ENCODE peak calls at places on chromosomes 2 and 18, in seven cellular contexts. H is breast epithelium, J is heart left ventricle, T is spleen, O is HCT116, Y is A549, N is right lobe of liver. C is an unnamed sample.

GRCh38 chr2:45173513-45173912 is 164.3 kb upstream of the SIX2 start:
- DNase-seq in H (no peak), J (no peak), T (no peak), O (peak), Y (peak), N (no peak), C (no peak)

GRCh38 chr2:39816845-39817244 is 37.8 kb upstream of the THUMPD2 start:
- DNase-seq in H (no peak), J (no peak), T (peak), O (no peak), Y (no peak), N (no peak), C (no peak)

GRCh38 chr18:35049111-35050003 is 8.1 kb downstream of the MAPRE2 start:
- DNase-seq in H (no peak), J (no peak), T (no peak), O (no peak), Y (no peak), N (no peak), C (no peak)

GRCh38 chr2:112812318-112813042 is 24.1 kb downstream of the IL1B start:
- DNase-seq in H (no peak), J (no peak), T (no peak), O (no peak), Y (no peak), N (no peak), C (no peak)

GRCh38 chr18:50622320-50622719 is 62.4 kb downstream of the MAPK4 start:
- DNase-seq in H (no peak), J (no peak), T (no peak), O (no peak), Y (no peak), N (no peak), C (no peak)

GRCh38 chr2:36697424-36698066 is 1.0 kb downstream of the VIT start:
- DNase-seq in H (no peak), J (no peak), T (no peak), O (no peak), Y (no peak), N (no peak), C (no peak)

GRCh38 chr2:181022652-181023051 is 42.2 kb downstream of the UBE2E3 start:
- DNase-seq in H (no peak), J (no peak), T (no peak), O (no peak), Y (no peak), N (no peak), C (no peak)

GRCh38 chr2:167132906-167133555 is 244.8 kb downstream of the XIRP2 start:
- DNase-seq in H (no peak), J (no peak), T (no peak), O (no peak), Y (no peak), N (no peak), C (no peak)

GRCh38 chr2:201909961-201910361 is 103.6 kb downstream of the CDK15 start:
- DNase-seq in H (no peak), J (no peak), T (no peak), O (no peak), Y (no peak), N (no peak), C (no peak)

GRCh38 chr18:56982756-56983155 is 164.1 kb upstream of the BOD1L2 start:
- DNase-seq in H (no peak), J (no peak), T (no peak), O (no peak), Y (no peak), N (no peak), C (no peak)

GRCh38 chr18:50128506-50129271 is 66.3 kb downstream of the MYO5B start:
- DNase-seq in H (peak), J (no peak), T (no peak), O (no peak), Y (no peak), N (peak), C (no peak)

GRCh38 chr2:150466770-150467640 is 20.5 kb downstream of the RND3 start:
- DNase-seq in H (no peak), J (no peak), T (no peak), O (no peak), Y (no peak), N (no peak), C (no peak)

GRCh38 chr2:29747786-29748470 is 173.5 kb downstream of the ALK start:
- DNase-seq in H (no peak), J (no peak), T (no peak), O (peak), Y (peak), N (no peak), C (no peak)

GRCh38 chr18:47582055-47582454 is 330.6 kb upstream of the SKOR2 start:
- DNase-seq in H (no peak), J (no peak), T (no peak), O (no peak), Y (no peak), N (no peak), C (no peak)

GRCh38 chr2:120760446-120761135 is 24.9 kb downstream of the GLI2 start:
- DNase-seq in H (no peak), J (no peak), T (peak), O (no peak), Y (no peak), N (no peak), C (no peak)

DNA sequence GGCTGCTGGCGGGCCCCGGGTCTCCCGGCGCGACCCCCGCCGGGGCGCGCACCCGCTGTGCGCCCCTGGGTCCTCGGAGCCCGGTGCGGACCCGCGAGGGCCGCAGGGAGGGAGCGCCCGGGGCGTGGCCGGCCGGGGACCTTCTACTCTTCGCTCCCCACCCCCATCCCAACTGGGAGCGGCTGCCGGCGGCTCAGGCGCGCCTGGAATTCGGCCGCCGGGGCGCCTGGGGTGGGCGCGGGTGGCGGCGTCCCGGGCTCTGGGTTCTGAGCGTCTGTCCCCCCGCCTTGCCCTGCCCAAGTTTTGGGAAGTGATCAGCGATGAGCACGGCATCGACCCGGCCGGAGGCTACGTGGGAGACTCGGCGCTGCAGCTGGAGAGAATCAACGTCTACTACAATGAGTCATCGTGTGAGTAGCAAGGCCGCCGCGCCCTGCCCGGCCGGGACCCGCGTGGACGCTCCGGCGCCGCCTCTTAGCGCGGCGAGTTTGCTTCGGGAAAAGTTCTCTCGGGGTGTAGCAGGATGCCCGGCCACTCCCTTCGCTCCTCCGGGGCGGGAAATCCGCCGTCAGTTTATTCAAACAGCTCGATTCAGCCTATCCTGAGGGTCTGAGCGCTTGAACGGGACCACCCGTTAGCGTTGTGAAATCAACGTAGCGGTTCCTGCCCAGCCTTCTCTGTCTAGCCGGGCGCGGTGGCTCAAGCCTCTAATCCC is 502 bp downstream of the TUBB6 start:
- DNase-seq in H (peak), J (peak), T (peak), O (no peak), Y (peak), N (no peak), C (peak)
- TF ChIP-seq POLR2A in H (peak), J (peak), T (no peak), O (no peak), Y (no peak), N (peak), C (no peak)

GRCh38 chr18:22465859-22466602 is 48.3 kb upstream of the CTAGE1 start:
- DNase-seq in H (no peak), J (peak), T (no peak), O (peak), Y (peak), N (no peak), C (no peak)
- TF ChIP-seq POLR2A in H (no peak), J (no peak), T (no peak), O (no peak), Y (no peak), N (no peak), C (no peak)

GRCh38 chr2:42933824-42934254 is 141.5 kb upstream of the HAAO start:
- DNase-seq in H (no peak), J (no peak), T (no peak), O (no peak), Y (no peak), N (no peak), C (no peak)

GRCh38 chr2:42935692-42936631 is 143.6 kb upstream of the HAAO start:
- DNase-seq in H (no peak), J (no peak), T (peak), O (no peak), Y (no peak), N (peak), C (no peak)

GRCh38 chr2:42932271-42933151 is 140.1 kb upstream of the HAAO start:
- DNase-seq in H (no peak), J (no peak), T (no peak), O (no peak), Y (no peak), N (no peak), C (no peak)

GRCh38 chr2:42936632-42936996 is 144.2 kb upstream of the HAAO start:
- DNase-seq in H (no peak), J (no peak), T (peak), O (no peak), Y (no peak), N (no peak), C (no peak)

GRCh38 chr2:42934568-42935258 is 142.3 kb upstream of the HAAO start:
- DNase-seq in H (no peak), J (no peak), T (no peak), O (no peak), Y (no peak), N (peak), C (no peak)
- TF ChIP-seq POLR2A in H (no peak), J (no peak), T (no peak), O (no peak), Y (no peak), N (no peak), C (no peak)

GRCh38 chr18:61635901-61636528 is 256.8 kb downstream of the RNF152 start:
- DNase-seq in H (peak), J (peak), T (no peak), O (peak), Y (no peak), N (peak), C (peak)
- TF ChIP-seq POLR2A in H (no peak), J (no peak), T (no peak), O (no peak), Y (no peak), N (peak), C (no peak)

GRCh38 chr2:85409719-85410583 is at the start of gene CAPG:
- DNase-seq in H (peak), J (no peak), T (peak), O (no peak), Y (no peak), N (peak), C (peak)
- TF ChIP-seq POLR2A in H (no peak), J (no peak), T (no peak), O (no peak), Y (peak), N (no peak), C (no peak)

GRCh38 chr2:108365656-108366055 is 12.1 kb upstream of the SULT1C4 start:
- DNase-seq in H (no peak), J (no peak), T (no peak), O (no peak), Y (no peak), N (no peak), C (no peak)
- TF ChIP-seq POLR2A in H (no peak), J (no peak), T (no peak), O (no peak), Y (no peak), N (no peak), C (no peak)